ENCODE peak calls at places on chromosomes 11 and 22, in eight cellular contexts. One of them, this sample, is unnamed. For H3K4me1, the result is how much of the 10 kb centered on the place peaks cover.

GRCh38 chr22:31616315-31616980 is 45.6 kb downstream of the PISD start:
- DNase-seq in OCI-LY7: no peak
- DNase-seq in heart right ventricle: no peak
- DNase-seq in left ventricle myocardium inferior: no peak
- DNase-seq in IMR-90: no peak
- DNase-seq in mucosa of descending colon: peak
- DNase-seq in thyroid gland: no peak
- DNase-seq in endodermal cell: peak
- DNase-seq in this sample: no peak

GRCh38 chr11:2547806-2548205 is 103.0 kb downstream of the KCNQ1 start:
- DNase-seq in OCI-LY7: no peak
- DNase-seq in heart right ventricle: no peak
- DNase-seq in left ventricle myocardium inferior: peak
- DNase-seq in IMR-90: no peak
- DNase-seq in mucosa of descending colon: peak
- DNase-seq in thyroid gland: no peak
- DNase-seq in endodermal cell: peak
- DNase-seq in this sample: peak

GRCh38 chr11:2688381-2689231 is 11.2 kb downstream of the KCNQ1OT1 start:
- DNase-seq in OCI-LY7: no peak
- DNase-seq in heart right ventricle: no peak
- DNase-seq in left ventricle myocardium inferior: no peak
- DNase-seq in IMR-90: no peak
- DNase-seq in mucosa of descending colon: no peak
- DNase-seq in thyroid gland: no peak
- DNase-seq in endodermal cell: peak
- DNase-seq in this sample: no peak

GRCh38 chr11:106503901-106504300 is 426.4 kb downstream of the AASDHPPT start:
- DNase-seq in OCI-LY7: no peak
- DNase-seq in heart right ventricle: no peak
- DNase-seq in left ventricle myocardium inferior: no peak
- DNase-seq in IMR-90: no peak
- DNase-seq in mucosa of descending colon: no peak
- DNase-seq in thyroid gland: no peak
- DNase-seq in endodermal cell: no peak
- DNase-seq in this sample: no peak

GRCh38 chr11:60700689-60701508 is 1.5 kb downstream of the MS4A8 start:
- DNase-seq in OCI-LY7: peak
- DNase-seq in heart right ventricle: no peak
- DNase-seq in left ventricle myocardium inferior: no peak
- DNase-seq in IMR-90: no peak
- DNase-seq in mucosa of descending colon: peak
- DNase-seq in thyroid gland: no peak
- DNase-seq in endodermal cell: peak
- DNase-seq in this sample: no peak

GRCh38 chr22:29810156-29810555 is 27.9 kb downstream of the ASCC2 start:
- DNase-seq in OCI-LY7: no peak
- DNase-seq in heart right ventricle: no peak
- DNase-seq in left ventricle myocardium inferior: no peak
- DNase-seq in IMR-90: no peak
- DNase-seq in mucosa of descending colon: no peak
- DNase-seq in thyroid gland: no peak
- DNase-seq in endodermal cell: no peak
- DNase-seq in this sample: no peak

GRCh38 chr11:97364047-97364446 is 974.2 kb downstream of the JRKL start:
- DNase-seq in OCI-LY7: no peak
- DNase-seq in heart right ventricle: no peak
- DNase-seq in left ventricle myocardium inferior: no peak
- DNase-seq in IMR-90: no peak
- DNase-seq in mucosa of descending colon: no peak
- DNase-seq in thyroid gland: no peak
- DNase-seq in endodermal cell: no peak
- DNase-seq in this sample: no peak

GRCh38 chr22:25030636-25031035 is 78.1 kb downstream of the KIAA1671 start:
- DNase-seq in OCI-LY7: no peak
- DNase-seq in heart right ventricle: peak
- DNase-seq in left ventricle myocardium inferior: peak
- DNase-seq in IMR-90: no peak
- DNase-seq in mucosa of descending colon: no peak
- DNase-seq in thyroid gland: peak
- DNase-seq in endodermal cell: no peak
- DNase-seq in this sample: peak

GRCh38 chr22:37525073-37525745 is 6.0 kb upstream of the CARD10 start:
- DNase-seq in OCI-LY7: no peak
- DNase-seq in heart right ventricle: no peak
- DNase-seq in left ventricle myocardium inferior: no peak
- DNase-seq in IMR-90: peak
- DNase-seq in mucosa of descending colon: no peak
- DNase-seq in thyroid gland: no peak
- DNase-seq in endodermal cell: no peak
- DNase-seq in this sample: no peak

GRCh38 chr22:40400173-40400572 is 29.8 kb downstream of the SGSM3 start:
- DNase-seq in OCI-LY7: peak
- DNase-seq in heart right ventricle: no peak
- DNase-seq in left ventricle myocardium inferior: no peak
- DNase-seq in IMR-90: no peak
- DNase-seq in mucosa of descending colon: no peak
- DNase-seq in thyroid gland: no peak
- DNase-seq in endodermal cell: no peak
- DNase-seq in this sample: no peak

GRCh38 chr22:19825016-19825339 is 29.7 kb downstream of the GNB1L start:
- DNase-seq in OCI-LY7: no peak
- DNase-seq in heart right ventricle: no peak
- DNase-seq in left ventricle myocardium inferior: no peak
- DNase-seq in IMR-90: no peak
- DNase-seq in mucosa of descending colon: no peak
- DNase-seq in thyroid gland: peak
- DNase-seq in endodermal cell: no peak
- DNase-seq in this sample: no peak

GRCh38 chr22:38724926-38725571 is 19.3 kb downstream of the GTPBP1 start:
- DNase-seq in OCI-LY7: peak
- DNase-seq in heart right ventricle: no peak
- DNase-seq in left ventricle myocardium inferior: no peak
- DNase-seq in IMR-90: peak
- DNase-seq in mucosa of descending colon: peak
- DNase-seq in thyroid gland: no peak
- DNase-seq in endodermal cell: peak
- DNase-seq in this sample: no peak

GRCh38 chr11:64570341-64570740 is 20.7 kb upstream of the SLC22A12 start:
- DNase-seq in OCI-LY7: no peak
- DNase-seq in heart right ventricle: no peak
- DNase-seq in left ventricle myocardium inferior: no peak
- DNase-seq in IMR-90: no peak
- DNase-seq in mucosa of descending colon: no peak
- DNase-seq in thyroid gland: peak
- DNase-seq in endodermal cell: no peak
- DNase-seq in this sample: no peak

GRCh38 chr11:74683279-74683871 is 47.9 kb downstream of the CHRDL2 start:
- DNase-seq in OCI-LY7: no peak
- DNase-seq in heart right ventricle: no peak
- DNase-seq in left ventricle myocardium inferior: peak
- DNase-seq in IMR-90: no peak
- DNase-seq in mucosa of descending colon: peak
- DNase-seq in thyroid gland: peak
- DNase-seq in endodermal cell: peak
- DNase-seq in this sample: peak

GRCh38 chr11:45927332-45927683 is 4.9 kb downstream of the LARGE2 start:
- DNase-seq in OCI-LY7: no peak
- DNase-seq in heart right ventricle: no peak
- DNase-seq in left ventricle myocardium inferior: peak
- DNase-seq in IMR-90: no peak
- DNase-seq in mucosa of descending colon: no peak
- DNase-seq in thyroid gland: no peak
- DNase-seq in endodermal cell: peak
- DNase-seq in this sample: no peak

DNA sequence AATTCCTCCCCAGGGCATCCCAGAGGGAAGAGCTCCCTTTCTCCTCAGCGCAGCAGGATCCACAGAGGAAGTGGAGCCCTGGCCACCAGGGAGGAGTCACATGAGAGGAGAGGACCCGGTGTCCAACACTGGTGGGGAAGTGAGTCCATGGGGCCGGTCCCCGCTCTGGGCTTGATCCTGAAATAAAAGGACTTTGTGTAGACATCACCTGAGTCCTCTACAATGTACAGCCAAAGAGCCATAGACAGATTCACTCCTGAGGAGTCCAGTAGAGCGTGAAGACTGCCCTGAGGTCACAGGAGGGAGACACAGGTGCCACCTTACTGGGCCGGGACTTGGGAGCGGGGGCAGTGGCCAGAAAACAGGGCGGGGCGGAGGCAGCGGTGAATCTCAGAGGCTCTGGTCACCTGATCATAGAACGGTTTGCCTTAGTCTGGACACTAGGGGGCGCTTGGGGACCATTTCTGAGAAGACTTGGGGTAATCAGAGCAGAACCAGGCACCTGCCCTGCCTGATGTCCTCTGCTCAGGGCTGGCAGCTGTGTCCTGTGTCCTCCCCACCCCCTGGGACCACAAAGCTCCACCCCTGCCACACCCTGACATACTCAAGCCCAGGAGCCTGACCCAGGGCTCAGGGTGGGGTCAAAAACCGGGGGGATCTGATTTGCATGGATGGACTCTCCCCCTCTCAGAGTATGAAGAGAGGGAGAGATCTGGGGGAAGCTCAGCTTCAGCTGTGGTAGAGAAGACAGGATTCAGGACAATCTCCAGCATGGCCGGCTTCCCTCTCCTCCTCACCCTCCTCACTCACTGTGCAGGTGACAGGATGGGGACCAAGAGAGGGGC is 112.7 kb downstream of the VPREB1 start:
- DNase-seq in OCI-LY7: peak
- DNase-seq in heart right ventricle: peak
- DNase-seq in left ventricle myocardium inferior: peak
- DNase-seq in IMR-90: peak
- DNase-seq in mucosa of descending colon: peak
- DNase-seq in thyroid gland: peak
- DNase-seq in endodermal cell: peak
- DNase-seq in this sample: peak
- H3K4me1 ChIP-seq in OCI-LY7: half or more
- H3K4me1 ChIP-seq in heart right ventricle: under half
- H3K4me1 ChIP-seq in left ventricle myocardium inferior: under half
- H3K4me1 ChIP-seq in IMR-90: under half
- H3K4me1 ChIP-seq in mucosa of descending colon: under half
- H3K4me1 ChIP-seq in thyroid gland: under half
- H3K4me1 ChIP-seq in endodermal cell: under half
- H3K4me1 ChIP-seq in this sample: under half

DNA sequence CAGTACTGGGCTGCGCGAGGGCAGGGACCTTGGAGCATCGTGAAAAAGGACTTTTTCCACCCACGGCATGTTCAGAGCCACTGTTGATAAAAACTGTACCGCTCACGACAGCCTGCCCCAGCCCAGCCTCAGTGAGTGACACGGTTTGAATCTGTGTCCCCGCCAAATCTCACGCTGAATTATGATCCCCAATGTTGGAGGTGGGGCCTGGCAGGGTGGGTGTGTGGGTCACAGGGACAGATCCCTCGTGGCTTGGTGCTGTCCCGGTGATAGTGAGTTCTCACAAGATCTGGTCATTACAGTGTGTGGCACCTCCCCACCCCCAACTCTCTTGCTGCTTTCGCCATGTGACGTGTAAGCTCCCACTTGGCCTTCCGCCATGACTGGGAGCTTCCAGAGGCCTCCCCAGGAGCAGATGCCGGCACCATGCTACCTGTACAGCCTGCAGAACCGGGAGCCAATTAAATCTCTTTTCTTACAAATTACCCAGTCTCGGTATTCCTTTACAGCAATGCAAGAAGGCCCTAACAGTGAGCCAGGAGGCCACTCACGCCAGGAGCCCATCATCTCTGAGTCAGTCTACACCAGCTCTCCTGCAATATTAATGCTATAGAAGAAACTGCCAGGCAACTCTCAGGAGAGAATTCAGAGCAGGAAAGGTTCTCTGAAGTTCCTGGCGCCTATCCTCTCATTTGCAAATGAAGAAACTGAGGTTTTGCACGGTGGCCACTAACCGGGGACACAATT is 1.3 kb downstream of the TOLLIP start:
- DNase-seq in OCI-LY7: no peak
- DNase-seq in heart right ventricle: no peak
- DNase-seq in left ventricle myocardium inferior: no peak
- DNase-seq in IMR-90: peak
- DNase-seq in mucosa of descending colon: peak
- DNase-seq in thyroid gland: no peak
- DNase-seq in endodermal cell: peak
- DNase-seq in this sample: peak
- H3K4me1 ChIP-seq in OCI-LY7: under half
- H3K4me1 ChIP-seq in heart right ventricle: half or more
- H3K4me1 ChIP-seq in left ventricle myocardium inferior: half or more
- H3K4me1 ChIP-seq in IMR-90: under half
- H3K4me1 ChIP-seq in mucosa of descending colon: half or more
- H3K4me1 ChIP-seq in thyroid gland: under half
- H3K4me1 ChIP-seq in endodermal cell: under half
- H3K4me1 ChIP-seq in this sample: under half

GRCh38 chr11:72970557-72971118 is 156.4 kb downstream of the ATG16L2 start:
- DNase-seq in OCI-LY7: no peak
- DNase-seq in heart right ventricle: no peak
- DNase-seq in left ventricle myocardium inferior: no peak
- DNase-seq in IMR-90: peak
- DNase-seq in mucosa of descending colon: no peak
- DNase-seq in thyroid gland: no peak
- DNase-seq in endodermal cell: no peak
- DNase-seq in this sample: no peak
- H3K4me1 ChIP-seq in OCI-LY7: under half
- H3K4me1 ChIP-seq in heart right ventricle: half or more
- H3K4me1 ChIP-seq in left ventricle myocardium inferior: half or more
- H3K4me1 ChIP-seq in IMR-90: under half
- H3K4me1 ChIP-seq in mucosa of descending colon: under half
- H3K4me1 ChIP-seq in thyroid gland: under half
- H3K4me1 ChIP-seq in endodermal cell: under half
- H3K4me1 ChIP-seq in this sample: under half

GRCh38 chr11:70064726-70065317 is 13.3 kb upstream of the ANO1 start:
- DNase-seq in OCI-LY7: no peak
- DNase-seq in heart right ventricle: no peak
- DNase-seq in left ventricle myocardium inferior: no peak
- DNase-seq in IMR-90: no peak
- DNase-seq in mucosa of descending colon: no peak
- DNase-seq in thyroid gland: peak
- DNase-seq in endodermal cell: no peak
- DNase-seq in this sample: no peak
- H3K4me1 ChIP-seq in OCI-LY7: under half
- H3K4me1 ChIP-seq in heart right ventricle: under half
- H3K4me1 ChIP-seq in left ventricle myocardium inferior: under half
- H3K4me1 ChIP-seq in IMR-90: under half
- H3K4me1 ChIP-seq in mucosa of descending colon: under half
- H3K4me1 ChIP-seq in thyroid gland: under half
- H3K4me1 ChIP-seq in endodermal cell: under half
- H3K4me1 ChIP-seq in this sample: under half

GRCh38 chr11:118091690-118092089 is 4.9 kb upstream of the SMIM35 start:
- DNase-seq in OCI-LY7: no peak
- DNase-seq in heart right ventricle: no peak
- DNase-seq in left ventricle myocardium inferior: no peak
- DNase-seq in IMR-90: no peak
- DNase-seq in mucosa of descending colon: no peak
- DNase-seq in thyroid gland: no peak
- DNase-seq in endodermal cell: no peak
- DNase-seq in this sample: no peak
- H3K4me1 ChIP-seq in OCI-LY7: under half
- H3K4me1 ChIP-seq in heart right ventricle: under half
- H3K4me1 ChIP-seq in left ventricle myocardium inferior: under half
- H3K4me1 ChIP-seq in IMR-90: under half
- H3K4me1 ChIP-seq in mucosa of descending colon: under half
- H3K4me1 ChIP-seq in thyroid gland: under half
- H3K4me1 ChIP-seq in endodermal cell: under half
- H3K4me1 ChIP-seq in this sample: under half